ENCODE peak calls at places on chromosome 12, in four cellular contexts. One of them, this sample, is unnamed.

GRCh38 chr12:9349888-9350885 is 142.0 kb upstream of the PZP start:
- DNase-seq in H1: no peak
- DNase-seq in sigmoid colon: no peak
- DNase-seq in esophagus muscularis mucosa: no peak
- DNase-seq in this sample: no peak

GRCh38 chr12:50567926-50568325 is 63.1 kb downstream of the DIP2B start:
- DNase-seq in sigmoid colon: no peak
- DNase-seq in esophagus muscularis mucosa: no peak
- DNase-seq in H1: no peak
- DNase-seq in this sample: no peak

GRCh38 chr12:75086086-75087038 is 123.3 kb downstream of the KCNC2 start:
- DNase-seq in sigmoid colon: no peak
- DNase-seq in esophagus muscularis mucosa: no peak
- DNase-seq in H1: no peak
- DNase-seq in this sample: no peak

GRCh38 chr12:96985515-96986362 is 78.7 kb downstream of the NEDD1 start:
- DNase-seq in H1: no peak
- DNase-seq in esophagus muscularis mucosa: peak; percentile 80
- DNase-seq in sigmoid colon: no peak
- DNase-seq in this sample: peak; percentile 10

GRCh38 chr12:71071466-71072097 is 86.2 kb downstream of the TSPAN8 start:
- DNase-seq in sigmoid colon: no peak
- DNase-seq in esophagus muscularis mucosa: no peak
- DNase-seq in H1: no peak
- DNase-seq in this sample: no peak

GRCh38 chr12:115722181-115722580 is 555.3 kb downstream of the MED13L start:
- DNase-seq in H1: no peak
- DNase-seq in sigmoid colon: no peak
- DNase-seq in esophagus muscularis mucosa: no peak
- DNase-seq in this sample: peak; percentile 39

GRCh38 chr12:9869307-9870161 is at the start of gene CLEC2B:
- DNase-seq in esophagus muscularis mucosa: no peak
- DNase-seq in H1: no peak
- DNase-seq in sigmoid colon: no peak
- DNase-seq in this sample: no peak

GRCh38 chr12:57215668-57216013 is 953 bp upstream of the NXPH4 start:
- DNase-seq in esophagus muscularis mucosa: no peak
- DNase-seq in sigmoid colon: no peak
- DNase-seq in H1: no peak
- DNase-seq in this sample: no peak

GRCh38 chr12:52243774-52244614 is 11.0 kb downstream of the KRT7 start:
- DNase-seq in sigmoid colon: peak; percentile 92
- DNase-seq in esophagus muscularis mucosa: no peak
- DNase-seq in H1: no peak
- DNase-seq in this sample: peak; percentile 58

GRCh38 chr12:39972119-39972518 is 133.8 kb downstream of the SLC2A13 start:
- DNase-seq in H1: no peak
- DNase-seq in sigmoid colon: no peak
- DNase-seq in esophagus muscularis mucosa: no peak
- DNase-seq in this sample: no peak

GRCh38 chr12:2338381-2338780 is 285.6 kb downstream of the CACNA1C start:
- DNase-seq in sigmoid colon: no peak
- DNase-seq in esophagus muscularis mucosa: no peak
- DNase-seq in H1: no peak
- DNase-seq in this sample: no peak

GRCh38 chr12:58388261-58388660 is 446.9 kb downstream of the ATP23 start:
- DNase-seq in esophagus muscularis mucosa: no peak
- DNase-seq in sigmoid colon: no peak
- DNase-seq in H1: no peak
- DNase-seq in this sample: no peak

GRCh38 chr12:4975574-4975973 is 65.9 kb downstream of the KCNA1 start:
- DNase-seq in sigmoid colon: no peak
- DNase-seq in H1: no peak
- DNase-seq in esophagus muscularis mucosa: no peak
- DNase-seq in this sample: no peak

GRCh38 chr12:2138294-2138693 is 85.5 kb downstream of the CACNA1C start:
- DNase-seq in H1: no peak
- DNase-seq in esophagus muscularis mucosa: no peak
- DNase-seq in sigmoid colon: peak; percentile 38
- DNase-seq in this sample: no peak

GRCh38 chr12:49342066-49342913 is 4.4 kb upstream of the DNAJC22 start:
- DNase-seq in sigmoid colon: peak; percentile 87
- DNase-seq in esophagus muscularis mucosa: peak; percentile 91
- DNase-seq in H1: peak; percentile 93
- DNase-seq in this sample: peak; percentile 88

GRCh38 chr12:40312982-40313576 is 88.3 kb downstream of the LRRK2 start:
- DNase-seq in H1: no peak
- DNase-seq in esophagus muscularis mucosa: no peak
- DNase-seq in sigmoid colon: no peak
- DNase-seq in this sample: no peak

GRCh38 chr12:132404435-132404855 is 75.1 kb upstream of the GALNT9 start:
- DNase-seq in sigmoid colon: peak; percentile 54
- DNase-seq in esophagus muscularis mucosa: no peak
- DNase-seq in H1: no peak
- DNase-seq in this sample: no peak

GRCh38 chr12:47754881-47755280 is 3.8 kb downstream of the RAPGEF3 start:
- DNase-seq in H1: no peak
- DNase-seq in sigmoid colon: no peak
- DNase-seq in esophagus muscularis mucosa: no peak
- DNase-seq in this sample: peak; percentile 90

GRCh38 chr12:16008442-16008841 is 97.3 kb downstream of the DERA start:
- DNase-seq in H1: no peak
- DNase-seq in sigmoid colon: no peak
- DNase-seq in esophagus muscularis mucosa: no peak
- DNase-seq in this sample: no peak

GRCh38 chr12:108640802-108641445 is 7.2 kb upstream of the SELPLG start:
- DNase-seq in sigmoid colon: peak; percentile 82
- DNase-seq in H1: no peak
- DNase-seq in esophagus muscularis mucosa: no peak
- DNase-seq in this sample: peak; percentile 68

DNA sequence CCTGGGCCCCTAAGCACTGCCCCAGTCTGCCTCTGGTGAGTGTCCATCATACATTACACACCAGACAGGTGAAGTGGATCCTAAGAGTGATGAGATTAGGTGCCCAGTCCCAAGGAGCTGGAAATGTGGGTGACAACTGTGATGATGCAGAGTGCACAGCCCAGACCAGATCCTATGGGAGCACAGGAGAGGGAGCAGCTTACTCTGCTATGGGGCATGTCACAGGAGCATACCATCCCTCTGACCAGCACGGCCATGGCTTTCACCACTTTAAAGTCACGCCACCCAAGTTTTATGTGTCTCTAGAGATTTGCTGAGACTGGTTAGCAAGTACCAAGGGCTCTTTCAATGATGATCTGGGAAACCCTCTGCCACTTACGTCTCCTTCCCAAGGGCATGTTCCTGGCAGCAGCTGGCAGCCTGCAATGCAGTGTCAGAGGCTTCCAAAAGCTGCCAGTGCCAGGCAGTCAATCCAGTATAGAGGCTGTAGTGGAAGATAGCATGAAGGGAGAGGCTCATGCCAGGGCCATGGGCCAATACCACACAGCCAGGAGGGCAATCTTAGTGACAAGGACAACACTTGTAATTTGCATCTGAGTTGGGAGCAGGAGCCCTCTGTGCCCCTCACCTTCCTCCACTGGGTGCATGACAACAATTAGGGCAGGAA is 40.2 kb downstream of the STAB2 start:
- DNase-seq in H1: no peak
- DNase-seq in sigmoid colon: no peak
- DNase-seq in esophagus muscularis mucosa: peak; percentile 89
- DNase-seq in this sample: no peak
- TF ChIP-seq EP300 in H1: no peak
- TF ChIP-seq EP300 in sigmoid colon: no peak
- TF ChIP-seq EP300 in esophagus muscularis mucosa: no peak
- TF ChIP-seq EP300 in this sample: no peak

GRCh38 chr12:113259499-113259953 is 38.3 kb downstream of the TPCN1 start:
- DNase-seq in esophagus muscularis mucosa: no peak
- DNase-seq in sigmoid colon: peak; percentile 95
- DNase-seq in H1: no peak
- DNase-seq in this sample: peak; percentile 68
- TF ChIP-seq POLR2AphosphoS5 in esophagus muscularis mucosa: peak; percentile 64
- TF ChIP-seq POLR2AphosphoS5 in sigmoid colon: peak; percentile 59
- TF ChIP-seq POLR2AphosphoS5 in H1: no peak
- TF ChIP-seq POLR2AphosphoS5 in this sample: peak; percentile 73

GRCh38 chr12:114481200-114481535 is 75.2 kb upstream of the TBX5 start:
- DNase-seq in sigmoid colon: no peak
- DNase-seq in esophagus muscularis mucosa: no peak
- DNase-seq in H1: no peak
- DNase-seq in this sample: no peak

GRCh38 chr12:114476159-114476558 is 70.2 kb upstream of the TBX5 start:
- DNase-seq in esophagus muscularis mucosa: no peak
- DNase-seq in H1: no peak
- DNase-seq in sigmoid colon: no peak
- DNase-seq in this sample: no peak

GRCh38 chr12:114480309-114481199 is 74.6 kb upstream of the TBX5 start:
- DNase-seq in H1: no peak
- DNase-seq in sigmoid colon: no peak
- DNase-seq in esophagus muscularis mucosa: no peak
- DNase-seq in this sample: no peak

GRCh38 chr12:114479831-114480230 is 73.9 kb upstream of the TBX5 start:
- DNase-seq in H1: no peak
- DNase-seq in esophagus muscularis mucosa: no peak
- DNase-seq in sigmoid colon: no peak
- DNase-seq in this sample: no peak

DNA sequence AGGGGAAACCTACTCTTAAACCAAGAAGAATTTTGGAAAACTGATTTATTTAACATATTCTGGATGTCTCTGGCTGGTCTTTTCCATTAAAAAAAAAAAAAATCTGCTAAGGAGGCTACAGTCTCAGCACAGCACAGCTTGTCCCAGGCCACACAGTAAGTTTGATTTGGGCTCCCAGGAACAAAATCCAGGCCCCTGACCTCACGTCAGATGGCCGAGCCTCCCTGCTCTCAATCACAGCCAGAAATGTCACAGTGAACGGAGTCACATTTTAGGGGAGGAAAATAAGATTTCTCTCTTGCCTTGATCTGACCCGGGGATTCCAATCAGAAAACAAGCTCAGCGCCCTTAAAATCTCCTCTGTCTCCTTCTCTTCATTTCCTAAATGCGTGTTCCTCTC is 72.9 kb upstream of the TBX5 start:
- DNase-seq in H1: no peak
- DNase-seq in esophagus muscularis mucosa: no peak
- DNase-seq in sigmoid colon: no peak
- DNase-seq in this sample: no peak
- TF ChIP-seq EP300 in H1: no peak
- TF ChIP-seq EP300 in esophagus muscularis mucosa: no peak
- TF ChIP-seq EP300 in sigmoid colon: no peak
- TF ChIP-seq EP300 in this sample: no peak

GRCh38 chr12:88185988-88186387 is 43.9 kb downstream of the TMTC3 start:
- DNase-seq in H1: no peak
- DNase-seq in esophagus muscularis mucosa: no peak
- DNase-seq in sigmoid colon: no peak
- DNase-seq in this sample: no peak
- TF ChIP-seq POLR2AphosphoS5 in H1: no peak
- TF ChIP-seq POLR2AphosphoS5 in esophagus muscularis mucosa: no peak
- TF ChIP-seq POLR2AphosphoS5 in sigmoid colon: no peak
- TF ChIP-seq POLR2AphosphoS5 in this sample: no peak

DNA sequence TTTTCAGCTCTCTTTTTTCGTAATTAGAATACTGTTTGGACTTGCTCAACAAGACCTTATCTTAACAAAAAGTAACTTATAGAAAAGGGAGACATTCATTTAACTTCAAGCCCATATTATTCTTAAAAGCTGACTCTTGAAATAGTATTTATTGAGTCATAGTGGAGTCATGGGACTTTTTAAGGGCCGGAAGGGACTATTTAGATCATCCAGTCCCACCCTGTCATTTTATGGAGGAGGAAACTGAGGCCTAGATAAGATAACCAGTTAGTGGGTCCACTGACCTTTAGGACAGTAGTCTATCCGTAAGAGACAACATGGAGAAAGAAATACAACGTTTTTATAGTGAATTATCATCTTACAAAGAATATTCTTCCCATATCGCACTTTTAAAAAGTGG is 1.5 kb downstream of the RAP1B start:
- DNase-seq in H1: no peak
- DNase-seq in esophagus muscularis mucosa: no peak
- DNase-seq in sigmoid colon: no peak
- DNase-seq in this sample: no peak
- TF ChIP-seq EP300 in H1: no peak
- TF ChIP-seq EP300 in esophagus muscularis mucosa: no peak
- TF ChIP-seq EP300 in sigmoid colon: no peak
- TF ChIP-seq EP300 in this sample: no peak

DNA sequence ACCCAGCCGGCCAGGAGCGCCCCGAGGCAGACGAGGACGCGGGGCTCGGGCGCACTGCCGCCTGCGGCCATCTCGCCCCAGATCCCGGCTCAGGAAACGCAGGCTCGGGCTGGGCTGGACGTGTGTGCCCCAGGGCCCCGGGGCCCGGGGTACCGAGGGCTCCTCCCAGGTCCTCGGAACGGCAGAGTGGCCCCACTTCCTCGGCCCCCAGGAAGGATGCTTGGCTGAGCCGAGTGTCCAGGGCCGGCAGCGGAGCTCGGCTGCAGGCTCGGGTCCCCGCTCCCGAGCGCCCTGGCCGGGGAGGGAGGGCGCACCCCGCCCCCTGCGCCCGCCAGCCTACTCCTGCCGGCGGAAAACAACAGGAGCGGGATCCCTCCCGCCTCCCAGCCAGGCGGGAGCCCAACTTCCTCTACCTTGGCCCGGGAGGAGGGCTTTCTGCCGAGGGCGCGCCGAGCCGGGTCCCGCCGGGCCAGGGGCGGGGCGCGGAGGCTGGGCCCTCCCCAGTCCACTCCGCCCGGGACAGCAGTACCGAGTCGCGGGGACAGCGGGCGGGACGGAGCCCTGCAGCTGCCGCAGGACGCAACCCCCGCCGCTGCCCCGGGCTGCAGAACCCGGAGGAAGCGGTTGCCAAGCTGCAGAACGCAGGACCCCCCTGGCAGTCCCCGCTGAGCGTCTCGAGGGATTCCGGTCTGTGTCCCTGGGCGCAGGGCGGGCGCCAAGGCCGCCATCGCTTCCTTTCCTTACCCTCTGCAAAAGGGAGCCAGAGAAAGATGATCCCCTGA is at the start of gene VSIG10:
- DNase-seq in esophagus muscularis mucosa: no peak
- DNase-seq in sigmoid colon: peak; percentile 91
- DNase-seq in H1: no peak
- DNase-seq in this sample: peak; percentile 89
- TF ChIP-seq POLR2AphosphoS5 in esophagus muscularis mucosa: peak; percentile 80
- TF ChIP-seq POLR2AphosphoS5 in sigmoid colon: peak; percentile 65
- TF ChIP-seq POLR2AphosphoS5 in H1: peak; percentile 12
- TF ChIP-seq POLR2AphosphoS5 in this sample: peak; percentile 79

GRCh38 chr12:59596232-59597143 is 659 bp downstream of the SLC16A7 start:
- DNase-seq in esophagus muscularis mucosa: peak; percentile 97
- DNase-seq in H1: no peak
- DNase-seq in sigmoid colon: peak; percentile 93
- DNase-seq in this sample: peak; percentile 76
- TF ChIP-seq EP300 in esophagus muscularis mucosa: peak; percentile 81
- TF ChIP-seq EP300 in H1: no peak
- TF ChIP-seq EP300 in sigmoid colon: no peak
- TF ChIP-seq EP300 in this sample: peak; percentile 70

GRCh38 chr12:110403975-110404675 is 617 bp upstream of the ANAPC7 start:
- DNase-seq in H1: peak; percentile 38
- DNase-seq in esophagus muscularis mucosa: no peak
- DNase-seq in sigmoid colon: peak; percentile 82
- DNase-seq in this sample: peak; percentile 83
- TF ChIP-seq POLR2AphosphoS5 in H1: no peak
- TF ChIP-seq POLR2AphosphoS5 in esophagus muscularis mucosa: no peak
- TF ChIP-seq POLR2AphosphoS5 in sigmoid colon: no peak
- TF ChIP-seq POLR2AphosphoS5 in this sample: no peak